ENCODE peak calls at places on chromosomes 7 and 10, in four cellular contexts. J, U, D and C are unnamed samples.

GRCh38 chr7:157809154-157809862 is 472.5 kb downstream of the DNAJB6 start:
- DNase-seq in U (no peak), D (no peak), J (no peak), C (no peak)

GRCh38 chr10:105239311-105240215 is 598.5 kb downstream of the SORCS3 start:
- DNase-seq in U (no peak), J (no peak), D (no peak), C (no peak)

GRCh38 chr10:89549510-89549909 is 14.1 kb upstream of the SLC16A12 start:
- DNase-seq in U (no peak), J (no peak), D (no peak), C (no peak)

GRCh38 chr10:29470355-29470705 is 164.4 kb downstream of the SVIL start:
- DNase-seq in D (peak), J (peak), U (peak), C (peak)

GRCh38 chr7:98105942-98106544 is 619 bp upstream of the LMTK2 start:
- DNase-seq in U (no peak), J (no peak), D (no peak), C (no peak)

GRCh38 chr10:119103687-119104652 is at the start of gene DENND10:
- DNase-seq in U (peak), J (peak), D (peak), C (peak)

GRCh38 chr10:60312818-60313588 is 76.7 kb downstream of the ANK3 start:
- DNase-seq in D (no peak), J (peak), U (no peak), C (no peak)

GRCh38 chr10:5659702-5660528 is 6.5 kb downstream of the ASB13 start:
- DNase-seq in J (peak), D (no peak), U (no peak), C (no peak)

GRCh38 chr7:85186521-85187241 is at the start of gene SEMA3D:
- DNase-seq in D (peak), J (peak), U (peak), C (peak)

GRCh38 chr10:101400529-101400928 is 46.6 kb downstream of the BTRC start:
- DNase-seq in J (no peak), D (no peak), U (no peak), C (no peak)

GRCh38 chr7:78265086-78265485 is 466.5 kb downstream of the PHTF2 start:
- DNase-seq in U (no peak), J (no peak), D (no peak), C (no peak)

GRCh38 chr7:121328508-121329459 is at the start of gene WNT16:
- DNase-seq in J (peak), D (peak), U (peak), C (peak)

GRCh38 chr7:131619336-131620305 is 63.2 kb upstream of the PODXL start:
- DNase-seq in D (no peak), J (no peak), U (no peak), C (no peak)

GRCh38 chr10:30786131-30786530 is 156.6 kb upstream of the LYZL2 start:
- DNase-seq in J (no peak), D (no peak), U (no peak), C (no peak)

GRCh38 chr7:121442845-121443244 is 46.7 kb upstream of the FAM3C start:
- DNase-seq in U (no peak), D (no peak), J (no peak), C (no peak)

GRCh38 chr7:85830982-85831381 is 644.1 kb upstream of the SEMA3D start:
- DNase-seq in D (no peak), U (no peak), J (no peak), C (no peak)

GRCh38 chr7:147394329-147394728 is 1196.2 kb upstream of the C7orf33 start:
- DNase-seq in D (no peak), U (no peak), J (no peak), C (no peak)

DNA sequence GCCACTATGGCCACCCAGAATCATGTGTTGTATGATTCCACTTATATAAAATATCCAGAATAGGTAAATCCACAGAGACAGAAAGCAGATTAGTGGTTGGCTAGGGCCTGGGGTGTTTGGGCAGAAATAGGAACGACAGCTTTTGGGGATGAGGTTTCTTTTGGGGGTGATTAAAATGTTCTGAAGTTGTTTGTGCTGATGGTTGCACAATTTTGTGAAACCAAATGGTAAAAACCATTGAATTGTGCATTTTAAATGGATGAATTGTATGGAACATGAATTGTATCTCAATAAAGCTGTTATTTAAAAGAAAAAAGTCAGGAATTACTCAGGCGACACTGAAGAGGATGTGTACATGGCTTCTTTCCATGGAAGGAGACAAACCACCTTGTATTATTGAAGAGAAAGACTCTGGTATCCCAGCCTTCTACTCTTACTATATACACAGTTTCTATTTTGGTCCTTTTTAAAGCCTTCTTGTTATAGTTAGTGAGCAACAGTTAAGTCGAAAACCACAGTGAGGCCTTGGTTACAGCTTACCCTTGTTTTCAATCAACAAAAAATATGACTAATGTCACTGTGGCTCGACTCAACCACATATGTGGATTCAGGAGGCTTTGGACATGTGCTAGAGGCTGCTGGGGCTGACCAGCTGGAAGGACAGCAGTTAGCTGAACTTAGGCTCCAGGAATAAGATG is 57.1 kb upstream of the KMT2E start:
- DNase-seq in U (no peak), D (no peak), J (no peak), C (no peak)
- TF ChIP-seq TEAD4 in U (no peak), D (no peak), J (no peak), C (no peak)

GRCh38 chr7:6203381-6203780 is 69.0 kb downstream of the CYTH3 start:
- DNase-seq in D (no peak), J (no peak), U (no peak), C (no peak)
- TF ChIP-seq TEAD4 in D (no peak), J (no peak), U (no peak), C (no peak)

GRCh38 chr7:143285454-143285756 is 647 bp downstream of the TMEM139 start:
- DNase-seq in U (no peak), J (peak), D (no peak), C (no peak)
- TF ChIP-seq TEAD4 in U (peak), J (no peak), D (no peak), C (no peak)

GRCh38 chr10:76010703-76011102 is 579.3 kb downstream of the LRMDA start:
- DNase-seq in J (no peak), D (peak), U (no peak), C (no peak)
- TF ChIP-seq TEAD4 in J (no peak), D (no peak), U (no peak), C (no peak)

GRCh38 chr10:91613411-91614253 is 19.2 kb downstream of the PPP1R3C start:
- DNase-seq in U (no peak), J (peak), D (peak), C (no peak)
- TF ChIP-seq TEAD4 in U (no peak), J (no peak), D (peak), C (no peak)

GRCh38 chr7:116290740-116291139 is 80.4 kb downstream of the TES start:
- DNase-seq in U (no peak), D (no peak), J (no peak), C (peak)
- TF ChIP-seq TEAD4 in U (no peak), D (no peak), J (no peak), C (no peak)

GRCh38 chr10:67780759-67781538 is 57.0 kb downstream of the DNAJC12 start:
- DNase-seq in J (no peak), U (peak), D (no peak), C (no peak)

GRCh38 chr10:67785098-67785497 is 52.9 kb downstream of the DNAJC12 start:
- DNase-seq in U (no peak), D (no peak), J (no peak), C (no peak)

GRCh38 chr10:67783576-67784294 is 54.3 kb downstream of the DNAJC12 start:
- DNase-seq in U (no peak), D (no peak), J (no peak), C (no peak)

GRCh38 chr10:67782556-67782955 is 55.4 kb downstream of the DNAJC12 start:
- DNase-seq in J (no peak), D (no peak), U (no peak), C (no peak)

DNA sequence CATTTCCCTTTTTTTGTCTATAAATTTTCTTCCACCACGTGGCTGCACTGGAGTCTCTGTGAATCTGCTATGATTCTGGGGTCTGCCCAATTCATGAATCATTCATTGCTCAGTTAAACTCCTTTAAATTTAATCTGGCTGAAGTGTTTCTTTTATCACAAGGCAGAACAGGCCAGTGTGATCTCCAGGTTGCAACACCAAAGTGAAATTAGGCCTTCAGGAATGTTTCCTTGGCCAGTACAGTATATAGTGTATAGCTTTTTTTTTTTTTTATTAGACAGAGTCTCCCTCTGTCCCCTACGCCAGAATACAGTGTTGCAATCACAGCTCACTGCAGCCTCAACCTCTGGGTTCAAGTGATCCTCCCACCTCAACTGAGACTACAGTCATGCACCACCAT is 53.4 kb downstream of the DNAJC12 start:
- DNase-seq in U (no peak), J (no peak), D (no peak), C (no peak)
- TF ChIP-seq TEAD4 in U (no peak), J (no peak), D (no peak), C (no peak)

DNA sequence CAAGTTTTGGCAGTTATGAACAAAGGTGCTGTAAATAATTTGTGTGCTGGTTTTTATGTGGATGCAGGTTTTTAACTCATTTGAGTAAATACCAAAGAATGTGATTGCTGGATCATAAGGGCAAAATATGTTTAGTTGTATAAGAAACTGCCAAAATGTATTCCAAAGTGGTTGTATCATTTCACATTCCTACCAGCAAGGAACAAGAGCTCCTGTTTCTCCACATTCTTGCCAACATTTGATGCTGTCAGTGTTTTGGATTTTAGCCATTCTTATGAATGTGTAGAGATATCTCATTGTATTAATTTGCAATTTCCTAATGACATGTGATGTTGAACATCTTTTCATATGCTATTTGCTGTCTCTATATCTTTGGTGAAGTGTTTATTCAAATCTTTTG is 207.3 kb upstream of the LRGUK start:
- DNase-seq in D (no peak), J (no peak), U (no peak), C (no peak)
- TF ChIP-seq TEAD4 in D (no peak), J (no peak), U (no peak), C (no peak)